ENCODE peak calls at places on chromosome 18, in eight cellular contexts. H is sigmoid colon, A is A549, Y is tibial nerve, K is K562, T is ovary, W is upper lobe of left lung, G is stomach. V is an unnamed sample.

GRCh38 chr18:8732442-8733360 is 27.3 kb downstream of the MTCL1 start:
- DNase-seq in A (peak), T (no peak), W (no peak), G (no peak), Y (no peak), K (no peak), H (no peak), V (no peak)

GRCh38 chr18:7626922-7627440 is 59.9 kb downstream of the PTPRM start:
- DNase-seq in A (peak), G (no peak), W (no peak), T (no peak), Y (no peak), K (no peak), H (no peak), V (no peak)

GRCh38 chr18:40529478-40529877 is 1425.6 kb upstream of the PIK3C3 start:
- DNase-seq in Y (no peak), H (no peak), G (no peak), K (no peak), A (no peak), T (no peak), W (no peak), V (no peak)

GRCh38 chr18:23703057-23703986 is 14.1 kb downstream of the LAMA3 start:
- DNase-seq in W (no peak), H (no peak), T (no peak), K (peak), Y (no peak), G (no peak), A (peak), V (no peak)

GRCh38 chr18:49648326-49648725 is 86.5 kb downstream of the LIPG start:
- DNase-seq in W (no peak), A (no peak), K (no peak), G (no peak), Y (no peak), H (no peak), T (no peak), V (no peak)

GRCh38 chr18:34787931-34788532 is 77.9 kb downstream of the DTNA start:
- DNase-seq in H (no peak), K (peak), W (peak), A (peak), T (no peak), Y (no peak), G (peak), V (peak)

GRCh38 chr18:35089918-35090550 is 48.8 kb downstream of the MAPRE2 start:
- DNase-seq in G (no peak), Y (no peak), W (no peak), H (no peak), K (no peak), A (no peak), T (no peak), V (no peak)

GRCh38 chr18:3008546-3008945 is 4.4 kb downstream of the LPIN2 start:
- DNase-seq in W (no peak), T (no peak), A (peak), Y (no peak), G (no peak), K (no peak), H (no peak), V (no peak)

GRCh38 chr18:46098616-46098933 is 479 bp upstream of the ATP5F1A start:
- DNase-seq in A (no peak), Y (no peak), K (no peak), G (no peak), T (no peak), H (no peak), W (no peak), V (no peak)

GRCh38 chr18:31498450-31499156 is 626 bp downstream of the DSG2 start:
- DNase-seq in W (no peak), K (peak), H (no peak), Y (no peak), G (no peak), A (no peak), T (peak), V (peak)

GRCh38 chr18:31499157-31499524 is 1.2 kb downstream of the DSG2 start:
- DNase-seq in W (no peak), G (no peak), T (no peak), H (no peak), Y (no peak), A (no peak), K (peak), V (no peak)

GRCh38 chr18:31497404-31497710 is 620 bp upstream of the DSG2 start:
- DNase-seq in T (no peak), H (no peak), G (no peak), W (peak), Y (no peak), A (no peak), K (peak), V (peak)

GRCh38 chr18:31500161-31500688 is 2.2 kb downstream of the DSG2 start:
- DNase-seq in W (no peak), G (no peak), T (no peak), H (no peak), A (no peak), K (peak), Y (no peak), V (peak)

DNA sequence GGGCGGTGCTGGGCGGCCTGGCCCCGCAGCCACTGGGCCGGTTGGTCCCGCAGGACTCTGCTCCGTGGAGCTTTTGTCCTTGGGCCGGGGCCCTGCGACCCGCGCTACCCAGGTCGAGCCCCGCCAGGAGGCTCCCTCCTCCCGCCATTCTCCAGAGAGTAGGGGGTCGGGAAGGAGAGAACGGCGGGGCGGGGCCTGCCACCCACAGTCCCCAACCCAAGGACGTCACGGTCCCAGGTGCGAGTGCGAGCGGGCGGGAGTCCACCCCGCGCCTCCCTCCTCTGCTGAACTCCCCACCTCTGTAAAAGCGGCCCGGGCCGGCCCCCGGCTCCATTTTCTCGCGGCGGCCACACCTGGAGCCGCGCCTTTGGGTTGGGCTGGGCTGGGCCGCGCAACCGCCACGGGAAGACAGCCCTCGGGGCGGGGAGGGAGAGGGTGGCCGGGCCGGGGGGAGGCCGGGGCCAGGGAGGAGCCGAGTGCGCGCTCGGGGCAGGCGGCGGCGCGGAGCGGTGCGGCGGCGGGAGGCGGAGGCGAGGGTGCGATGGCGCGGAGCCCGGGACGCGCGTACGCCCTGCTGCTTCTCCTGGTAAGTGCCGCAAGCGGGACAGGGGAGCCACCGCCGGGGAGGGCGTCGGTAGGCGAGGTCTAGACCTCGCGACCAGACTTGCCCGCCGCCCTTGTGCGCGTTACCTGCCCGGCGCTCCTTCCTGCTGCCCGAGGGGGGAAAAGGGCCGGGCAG is at the start of gene DSG2:
- DNase-seq in K (peak), G (peak), H (peak), T (peak), A (peak), W (peak), Y (no peak), V (peak)
- TF ChIP-seq POLR2A in K (peak), G (no peak), H (no peak), T (peak), A (peak), W (no peak), Y (no peak), V (peak)

GRCh38 chr18:370753-371615 is 103.1 kb upstream of the THOC1 start:
- DNase-seq in A (no peak), T (no peak), G (no peak), W (no peak), Y (no peak), H (no peak), K (no peak), V (no peak)
- TF ChIP-seq EP300 in A (no peak), T (no peak), G (no peak), W (no peak), Y (no peak), H (no peak), K (no peak), V (no peak)

GRCh38 chr18:74595425-74595824 is 2.2 kb upstream of the ZNF407 start:
- DNase-seq in H (no peak), A (no peak), K (no peak), W (no peak), G (no peak), T (no peak), Y (no peak), V (no peak)

GRCh38 chr18:74604366-74604765 is 6.7 kb downstream of the ZNF407 start:
- DNase-seq in T (no peak), H (no peak), A (no peak), K (no peak), W (no peak), G (no peak), Y (no peak), V (no peak)

GRCh38 chr18:74597662-74598349 is at the start of gene ZNF407:
- DNase-seq in Y (peak), K (peak), H (peak), T (peak), W (peak), A (peak), G (peak), V (peak)

GRCh38 chr18:74596959-74597661 is 560 bp upstream of the ZNF407 start:
- DNase-seq in W (peak), K (peak), A (peak), G (peak), T (peak), Y (peak), H (peak), V (peak)

GRCh38 chr18:74598350-74599001 is 806 bp downstream of the ZNF407 start:
- DNase-seq in A (peak), H (peak), W (peak), Y (no peak), G (peak), T (no peak), K (peak), V (peak)
- TF ChIP-seq POLR2A in A (no peak), H (no peak), W (no peak), Y (no peak), G (no peak), T (no peak), K (no peak), V (no peak)

DNA sequence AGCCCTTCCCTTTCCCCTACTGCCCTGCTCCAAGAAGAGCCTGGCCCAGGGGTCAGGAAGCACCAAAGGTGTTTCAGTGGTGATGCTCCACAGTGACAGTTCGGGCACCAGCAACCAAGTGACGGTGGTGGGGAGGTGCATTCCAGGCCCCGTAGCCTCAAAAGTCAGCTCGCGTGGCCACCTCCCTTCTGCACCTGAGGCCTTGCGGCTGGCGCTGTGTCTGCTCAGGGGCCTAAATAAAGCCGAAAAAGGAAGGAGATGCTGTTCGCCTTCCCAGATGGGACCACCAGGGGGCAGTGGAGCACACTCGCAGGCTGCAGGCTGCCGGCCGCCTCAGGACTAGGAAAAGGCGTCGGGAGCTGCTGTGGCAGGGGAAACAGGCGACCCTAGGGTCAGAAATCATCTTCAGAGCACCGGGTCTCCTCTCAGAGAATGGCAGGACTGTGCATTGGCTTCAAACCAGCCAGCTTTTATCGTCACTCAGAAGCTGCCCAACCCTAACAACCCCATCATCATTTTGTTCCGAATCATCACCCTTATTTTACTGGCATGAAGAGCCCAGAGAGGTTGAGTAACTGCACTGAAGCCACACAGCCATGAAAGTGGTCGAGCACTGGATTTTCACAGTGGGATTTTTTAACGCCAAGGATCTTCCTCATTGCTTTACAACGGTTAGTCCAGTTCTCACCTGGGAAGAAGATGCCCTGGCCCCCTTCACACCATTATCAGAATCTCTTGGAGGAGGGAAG is 213.0 kb upstream of the CELF4 start:
- DNase-seq in T (peak), K (peak), Y (no peak), H (no peak), G (peak), W (peak), A (peak), V (peak)
- TF ChIP-seq EP300 in T (no peak), K (no peak), Y (no peak), H (no peak), G (no peak), W (no peak), A (no peak), V (no peak)

DNA sequence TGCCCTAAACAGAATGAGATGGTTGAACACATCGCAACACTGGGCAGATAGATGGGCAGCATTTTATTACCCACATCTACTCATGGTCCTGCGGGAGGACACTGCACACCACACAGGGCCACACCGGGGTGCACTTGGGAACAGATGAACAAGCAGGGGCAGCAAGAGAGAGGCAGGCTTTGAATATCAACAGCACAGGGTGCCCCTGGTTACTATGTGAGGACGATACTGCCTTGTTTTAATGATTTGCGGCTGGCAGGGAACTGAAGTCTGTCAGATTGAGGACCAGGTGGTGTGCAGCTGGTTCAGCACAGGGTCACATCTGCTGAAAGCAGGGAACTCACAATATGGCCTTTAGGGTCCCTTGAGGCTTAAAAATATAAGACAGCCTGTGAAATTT is 195.7 kb downstream of the PIEZO2 start:
- DNase-seq in T (no peak), H (no peak), K (no peak), Y (no peak), W (no peak), A (no peak), G (no peak), V (peak)
- TF ChIP-seq POLR2A in T (no peak), H (no peak), K (no peak), Y (no peak), W (no peak), A (no peak), G (no peak), V (no peak)

GRCh38 chr18:60534539-60534938 is 162.0 kb upstream of the MC4R start:
- DNase-seq in G (no peak), K (no peak), T (no peak), Y (no peak), H (no peak), W (no peak), A (no peak), V (no peak)
- TF ChIP-seq EP300 in G (no peak), K (no peak), T (no peak), Y (no peak), H (no peak), W (no peak), A (no peak), V (no peak)

V was measured in transverse colon.